ENCODE peak calls at places on chromosomes 12 and 14, in four cellular contexts. One of them, this sample, is unnamed.

GRCh38 chr12:16681196-16681595 is 75.2 kb upstream of the LMO3 start:
- DNase-seq in mammary epithelial cell: no peak
- DNase-seq in fibroblast of the aortic adventitia: no peak
- DNase-seq in pancreas: no peak
- DNase-seq in this sample: no peak

GRCh38 chr14:64673748-64674147 is 30.5 kb upstream of the PLEKHG3 start:
- DNase-seq in fibroblast of the aortic adventitia: no peak
- DNase-seq in mammary epithelial cell: peak; percentile 98
- DNase-seq in pancreas: no peak
- DNase-seq in this sample: peak; percentile 68

GRCh38 chr14:60618200-60618599 is 31.1 kb downstream of the SIX1 start:
- DNase-seq in fibroblast of the aortic adventitia: no peak
- DNase-seq in mammary epithelial cell: no peak
- DNase-seq in pancreas: no peak
- DNase-seq in this sample: no peak

GRCh38 chr12:131189781-131190180 is 236.1 kb downstream of the ADGRD1 start:
- DNase-seq in pancreas: no peak
- DNase-seq in mammary epithelial cell: no peak
- DNase-seq in fibroblast of the aortic adventitia: no peak
- DNase-seq in this sample: no peak

GRCh38 chr12:75481013-75481705 is 604 bp downstream of the GLIPR1 start:
- DNase-seq in pancreas: no peak
- DNase-seq in fibroblast of the aortic adventitia: peak; percentile 34
- DNase-seq in mammary epithelial cell: no peak
- DNase-seq in this sample: peak; percentile 46

GRCh38 chr14:53306267-53306721 is 153.2 kb upstream of the DDHD1 start:
- DNase-seq in fibroblast of the aortic adventitia: peak; percentile 81
- DNase-seq in mammary epithelial cell: no peak
- DNase-seq in pancreas: peak; percentile 36
- DNase-seq in this sample: peak; percentile 66

GRCh38 chr12:93889516-93890202 is 212.5 kb downstream of the CRADD start:
- DNase-seq in mammary epithelial cell: no peak
- DNase-seq in fibroblast of the aortic adventitia: peak; percentile 18
- DNase-seq in pancreas: no peak
- DNase-seq in this sample: no peak

GRCh38 chr12:128076188-128076587 is 190.8 kb upstream of the TMEM132C start:
- DNase-seq in fibroblast of the aortic adventitia: peak; percentile 76
- DNase-seq in mammary epithelial cell: no peak
- DNase-seq in pancreas: no peak
- DNase-seq in this sample: peak; percentile 11

GRCh38 chr12:100820314-100820713 is 25.7 kb downstream of the ANO4 start:
- DNase-seq in pancreas: no peak
- DNase-seq in fibroblast of the aortic adventitia: peak; percentile 22
- DNase-seq in mammary epithelial cell: no peak
- DNase-seq in this sample: no peak

GRCh38 chr12:46160081-46160980 is 108.5 kb downstream of the SLC38A1 start:
- DNase-seq in fibroblast of the aortic adventitia: peak; percentile 90
- DNase-seq in pancreas: no peak
- DNase-seq in mammary epithelial cell: peak; percentile 90
- DNase-seq in this sample: peak; percentile 93

GRCh38 chr14:92464156-92464555 is 49.4 kb upstream of the RIN3 start:
- DNase-seq in pancreas: no peak
- DNase-seq in fibroblast of the aortic adventitia: no peak
- DNase-seq in mammary epithelial cell: no peak
- DNase-seq in this sample: no peak

GRCh38 chr12:5868585-5869295 is 76.3 kb downstream of the ANO2 start:
- DNase-seq in pancreas: no peak
- DNase-seq in mammary epithelial cell: no peak
- DNase-seq in fibroblast of the aortic adventitia: no peak
- DNase-seq in this sample: no peak

GRCh38 chr14:71751264-71751663 is 181.0 kb upstream of the RGS6 start:
- DNase-seq in fibroblast of the aortic adventitia: peak; percentile 19
- DNase-seq in mammary epithelial cell: no peak
- DNase-seq in pancreas: no peak
- DNase-seq in this sample: no peak

GRCh38 chr12:57416039-57416996 is 14.5 kb downstream of the R3HDM2 start:
- DNase-seq in mammary epithelial cell: peak; percentile 17
- DNase-seq in pancreas: no peak
- DNase-seq in fibroblast of the aortic adventitia: peak; percentile 35
- DNase-seq in this sample: peak; percentile 53

GRCh38 chr12:12725086-12725955 is 8.2 kb downstream of the CDKN1B start:
- DNase-seq in mammary epithelial cell: peak; percentile 97
- DNase-seq in fibroblast of the aortic adventitia: peak; percentile 100
- DNase-seq in pancreas: peak; percentile 90
- DNase-seq in this sample: peak; percentile 97

GRCh38 chr14:61107148-61107641 is 126.2 kb downstream of the SLC38A6 start:
- DNase-seq in pancreas: no peak
- DNase-seq in mammary epithelial cell: no peak
- DNase-seq in fibroblast of the aortic adventitia: peak; percentile 86
- DNase-seq in this sample: no peak

GRCh38 chr12:14326699-14327098 is 38.8 kb upstream of the ATF7IP start:
- DNase-seq in pancreas: no peak
- DNase-seq in fibroblast of the aortic adventitia: peak; percentile 13
- DNase-seq in mammary epithelial cell: no peak
- DNase-seq in this sample: no peak

GRCh38 chr12:88310069-88310468 is 168.0 kb downstream of the TMTC3 start:
- DNase-seq in mammary epithelial cell: peak; percentile 81
- DNase-seq in pancreas: no peak
- DNase-seq in fibroblast of the aortic adventitia: peak; percentile 75
- DNase-seq in this sample: peak; percentile 82

GRCh38 chr12:3236345-3237153 is 159.4 kb downstream of the TSPAN9 start:
- DNase-seq in pancreas: no peak
- DNase-seq in fibroblast of the aortic adventitia: peak; percentile 33
- DNase-seq in mammary epithelial cell: peak; percentile 29
- DNase-seq in this sample: peak; percentile 83

GRCh38 chr12:39692258-39692853 is 72.8 kb upstream of the ABCD2 start:
- DNase-seq in pancreas: no peak
- DNase-seq in fibroblast of the aortic adventitia: peak; percentile 30
- DNase-seq in mammary epithelial cell: no peak
- DNase-seq in this sample: peak; percentile 3

GRCh38 chr12:17302001-17302400 is 696.0 kb upstream of the LMO3 start:
- DNase-seq in mammary epithelial cell: no peak
- DNase-seq in fibroblast of the aortic adventitia: no peak
- DNase-seq in pancreas: no peak
- DNase-seq in this sample: no peak

GRCh38 chr14:40386433-40386832 is 954.2 kb upstream of the FBXO33 start:
- DNase-seq in fibroblast of the aortic adventitia: no peak
- DNase-seq in mammary epithelial cell: no peak
- DNase-seq in pancreas: no peak
- DNase-seq in this sample: no peak

GRCh38 chr14:77141592-77142288 is at the start of gene ZDHHC22:
- DNase-seq in fibroblast of the aortic adventitia: no peak
- DNase-seq in pancreas: no peak
- DNase-seq in mammary epithelial cell: no peak
- DNase-seq in this sample: no peak

GRCh38 chr14:46653031-46653775 is 1.6 kb upstream of the RPL10L start:
- DNase-seq in fibroblast of the aortic adventitia: no peak
- DNase-seq in pancreas: no peak
- DNase-seq in mammary epithelial cell: no peak
- DNase-seq in this sample: no peak

GRCh38 chr14:46646796-46647195 is 4.8 kb downstream of the RPL10L start:
- DNase-seq in pancreas: no peak
- DNase-seq in fibroblast of the aortic adventitia: no peak
- DNase-seq in mammary epithelial cell: no peak
- DNase-seq in this sample: no peak

DNA sequence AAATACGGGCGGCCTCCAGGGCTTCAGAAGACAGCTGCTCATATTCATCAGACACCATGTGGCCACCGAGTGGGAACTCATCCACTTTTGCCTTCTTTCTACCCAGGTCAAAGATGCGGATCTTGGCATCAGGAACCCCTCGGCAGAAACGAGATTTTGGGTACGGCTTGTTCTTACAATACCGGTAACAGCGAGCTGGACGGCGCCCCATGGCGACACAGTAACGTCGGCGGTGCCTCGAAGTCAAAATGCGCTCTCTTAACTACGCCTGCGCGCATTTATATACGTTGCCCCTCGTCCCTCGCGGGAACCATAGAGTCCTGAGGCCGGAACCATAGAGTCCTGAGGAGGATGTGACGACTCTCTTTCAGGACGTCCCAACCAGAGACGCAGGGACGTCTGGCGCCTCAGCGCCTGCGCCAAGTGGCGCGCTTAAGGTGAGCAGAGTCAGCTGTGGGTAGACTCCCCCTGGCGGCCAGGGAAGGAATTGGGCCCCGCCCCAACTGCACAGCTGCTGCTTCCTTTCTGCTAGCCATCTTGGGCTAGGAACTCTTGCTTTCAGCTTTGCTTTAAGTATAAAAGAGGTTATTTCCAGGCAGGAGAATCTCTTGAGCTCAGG is at the start of gene RPL10L:
- DNase-seq in mammary epithelial cell: no peak
- DNase-seq in pancreas: peak; percentile 18
- DNase-seq in fibroblast of the aortic adventitia: no peak
- DNase-seq in this sample: no peak
- TF ChIP-seq CTCF in mammary epithelial cell: no peak
- TF ChIP-seq CTCF in pancreas: no peak
- TF ChIP-seq CTCF in fibroblast of the aortic adventitia: no peak
- TF ChIP-seq CTCF in this sample: no peak

DNA sequence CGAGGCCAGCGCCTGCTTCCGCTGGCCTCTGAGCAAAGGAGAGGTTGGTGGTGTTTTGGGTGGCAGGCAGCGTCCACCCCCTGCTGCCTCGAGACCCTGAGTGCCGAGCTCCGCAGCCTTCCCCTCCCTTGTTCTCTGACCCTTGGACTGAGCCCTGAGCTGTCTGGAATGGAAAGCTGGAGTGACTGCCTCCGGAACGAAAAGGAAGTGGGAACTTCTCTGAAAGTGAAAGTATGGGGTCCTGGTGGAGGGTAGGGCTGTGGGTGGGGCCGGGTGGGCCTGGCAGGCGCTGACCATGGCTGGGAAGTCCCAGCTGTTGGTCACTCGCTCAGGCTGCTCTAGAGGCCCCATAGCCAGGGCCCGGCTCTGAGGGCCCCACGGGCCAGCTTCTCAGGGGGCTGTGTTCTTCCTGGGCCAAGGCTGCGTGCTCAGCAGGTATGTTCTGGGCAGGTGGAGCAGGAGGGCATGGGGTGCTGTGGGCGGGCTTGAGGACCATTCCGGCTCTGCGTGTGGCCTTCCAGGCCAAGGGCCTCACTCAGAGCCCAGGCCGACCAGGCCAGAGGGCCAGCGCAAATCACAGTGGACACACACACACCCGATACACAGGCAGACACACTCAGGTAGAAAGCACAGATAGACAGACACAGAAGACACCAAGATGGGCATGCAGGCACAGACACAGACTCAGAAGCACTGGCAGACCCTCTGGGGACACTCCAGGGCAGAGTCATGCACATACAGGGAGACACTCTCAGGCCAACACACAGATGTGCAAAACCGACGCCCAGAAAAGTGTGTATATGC is at the start of gene EXOC3L4:
- DNase-seq in fibroblast of the aortic adventitia: no peak
- DNase-seq in pancreas: peak; percentile 15
- DNase-seq in mammary epithelial cell: no peak
- DNase-seq in this sample: no peak
- TF ChIP-seq CTCF in fibroblast of the aortic adventitia: no peak
- TF ChIP-seq CTCF in pancreas: no peak
- TF ChIP-seq CTCF in mammary epithelial cell: no peak
- TF ChIP-seq CTCF in this sample: no peak

GRCh38 chr14:96297000-96297399 is 41.0 kb downstream of the BDKRB1 start:
- DNase-seq in mammary epithelial cell: no peak
- DNase-seq in fibroblast of the aortic adventitia: peak; percentile 47
- DNase-seq in pancreas: no peak
- DNase-seq in this sample: peak; percentile 36
- TF ChIP-seq CTCF in mammary epithelial cell: peak; percentile 56
- TF ChIP-seq CTCF in fibroblast of the aortic adventitia: peak; percentile 48
- TF ChIP-seq CTCF in pancreas: peak; percentile 13
- TF ChIP-seq CTCF in this sample: peak; percentile 45

DNA sequence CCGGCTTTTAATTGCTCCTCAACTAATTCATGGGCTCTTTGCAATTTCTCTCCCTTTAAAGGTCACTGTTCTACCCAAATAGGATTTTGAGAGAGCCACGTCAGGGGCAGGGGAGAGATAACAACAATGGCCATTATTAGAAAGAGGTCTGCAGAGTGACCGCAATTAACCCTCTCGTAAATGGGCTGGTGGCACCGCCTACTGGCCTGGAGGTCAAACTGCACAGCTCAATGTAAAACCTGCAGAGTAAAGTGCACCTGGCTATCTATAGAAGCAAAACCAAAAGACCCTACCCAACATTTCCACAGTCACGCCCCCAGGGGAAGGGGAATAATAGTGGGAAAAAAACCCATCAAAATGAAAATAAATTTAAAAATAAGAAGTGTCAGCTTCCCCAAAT is 21.6 kb upstream of the CLEC4E start:
- DNase-seq in fibroblast of the aortic adventitia: no peak
- DNase-seq in pancreas: no peak
- DNase-seq in mammary epithelial cell: no peak
- DNase-seq in this sample: no peak
- TF ChIP-seq CTCF in fibroblast of the aortic adventitia: no peak
- TF ChIP-seq CTCF in pancreas: no peak
- TF ChIP-seq CTCF in mammary epithelial cell: peak; percentile 26
- TF ChIP-seq CTCF in this sample: no peak

DNA sequence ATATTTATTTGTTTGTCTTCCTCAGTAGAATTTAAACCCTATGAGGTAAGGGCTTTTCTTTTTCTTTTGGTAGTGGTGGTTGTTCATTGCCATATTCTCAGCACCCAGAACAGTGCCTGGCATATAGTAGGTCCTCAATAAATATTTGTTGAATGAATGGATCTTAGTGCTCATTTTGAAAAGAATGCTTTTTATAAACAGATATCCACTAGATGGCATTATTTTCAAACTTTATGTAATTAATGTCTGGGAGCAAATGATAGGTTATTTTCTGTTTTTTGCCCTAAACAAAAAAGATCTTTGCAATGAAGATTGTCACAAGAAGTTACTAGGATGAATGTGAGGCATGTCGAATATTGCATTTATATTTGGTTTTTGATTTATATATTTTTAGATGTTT is 64.1 kb downstream of the RAD51B start:
- DNase-seq in mammary epithelial cell: no peak
- DNase-seq in pancreas: no peak
- DNase-seq in fibroblast of the aortic adventitia: peak; percentile 59
- DNase-seq in this sample: peak; percentile 8
- TF ChIP-seq CTCF in mammary epithelial cell: peak; percentile 18
- TF ChIP-seq CTCF in pancreas: peak; percentile 9
- TF ChIP-seq CTCF in fibroblast of the aortic adventitia: peak; percentile 29
- TF ChIP-seq CTCF in this sample: peak; percentile 38

DNA sequence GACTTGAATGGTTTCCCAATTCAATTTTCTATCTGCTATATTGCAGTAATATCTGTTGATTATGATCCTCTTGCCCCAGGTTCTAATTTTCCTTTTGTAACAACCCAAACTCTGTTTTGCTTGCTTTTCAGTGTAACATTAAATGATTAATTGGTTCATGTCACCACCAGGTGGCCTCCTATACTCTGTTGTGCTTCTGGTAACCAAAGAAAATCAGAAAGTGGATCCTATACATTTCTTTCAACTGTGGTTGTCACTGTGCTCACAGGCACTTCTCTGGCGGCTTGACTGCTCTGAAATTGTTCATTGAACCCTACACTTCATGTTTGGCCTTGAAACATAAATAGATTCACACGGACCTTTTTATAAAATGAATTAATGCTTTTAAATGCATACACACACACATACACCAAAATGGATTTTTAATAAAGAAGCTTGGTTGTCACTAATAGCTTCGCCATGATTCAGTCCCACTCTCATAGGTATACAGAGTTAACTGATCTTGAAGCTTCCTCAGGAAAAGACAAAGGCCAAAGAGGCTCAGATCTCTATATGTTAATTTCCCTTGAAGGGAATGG is 227.5 kb upstream of the NPAS3 start:
- DNase-seq in pancreas: no peak
- DNase-seq in fibroblast of the aortic adventitia: peak; percentile 63
- DNase-seq in mammary epithelial cell: no peak
- DNase-seq in this sample: peak; percentile 56
- TF ChIP-seq CTCF in pancreas: peak; percentile 34
- TF ChIP-seq CTCF in fibroblast of the aortic adventitia: peak; percentile 48
- TF ChIP-seq CTCF in mammary epithelial cell: peak; percentile 52
- TF ChIP-seq CTCF in this sample: peak; percentile 56

This sample was measured in MCF 10A.